ENCODE peak calls at places on chromosomes 12 and 14, in seven cellular contexts. Z is NCI-H1092; C is stimulated activated CD4-positive, alpha-beta T cell treated with anti-CD3 and anti-CD28 coated beads, Interleukin-12 subunit alpha, Interleukin-12 subunit beta, amount 100 ng/mL, for 48 hours; E is NCI-H510A treated with DMSO at 0.1 percent for 48 hours; H is head of caudate nucleus; M is thyroid gland; U is activated naive CD4-positive, alpha-beta T cell treated with anti-CD3 and anti-CD28 coated beads for 36 hours. V is an unnamed sample.

GRCh38 chr12:43988838-43989560 is 153.1 kb downstream of the TMEM117 start:
- DNase-seq in U (no peak), C (no peak), E (no peak), Z (no peak), M (no peak), H (no peak), V (no peak)

GRCh38 chr12:22310712-22311111 is 23.8 kb downstream of the ST8SIA1 start:
- DNase-seq in M (no peak), U (no peak), Z (no peak), H (no peak), E (no peak), C (no peak), V (no peak)

GRCh38 chr12:1791104-1791927 is 29.0 kb upstream of the LRTM2 start:
- DNase-seq in M (peak; percentile 77), E (peak; percentile 62), Z (peak; percentile 62), C (peak; percentile 49), U (peak; percentile 87), H (peak; percentile 79), V (no peak)

GRCh38 chr14:24952851-24953666 is 96.9 kb downstream of the STXBP6 start:
- DNase-seq in H (peak; percentile 69), M (no peak), C (no peak), U (no peak), Z (no peak), E (no peak), V (no peak)

GRCh38 chr12:30457621-30458289 is 237.9 kb downstream of the IPO8 start:
- DNase-seq in E (no peak), Z (no peak), H (no peak), U (no peak), M (no peak), C (no peak), V (peak; percentile 12)

GRCh38 chr14:28113311-28113710 is 653.3 kb upstream of the FOXG1 start:
- DNase-seq in Z (no peak), C (no peak), M (no peak), E (no peak), H (no peak), U (no peak), V (no peak)

GRCh38 chr12:96219700-96220206 is 25.6 kb downstream of the ELK3 start:
- DNase-seq in H (no peak), M (no peak), Z (no peak), C (no peak), U (peak; percentile 22), E (peak; percentile 90), V (no peak)

GRCh38 chr12:45458854-45459807 is 243.2 kb downstream of the ANO6 start:
- DNase-seq in H (no peak), M (no peak), E (no peak), Z (no peak), C (no peak), U (no peak), V (no peak)

GRCh38 chr14:56657604-56658003 is 78.0 kb downstream of the TMEM260 start:
- DNase-seq in U (no peak), H (no peak), E (no peak), Z (no peak), M (no peak), C (no peak), V (no peak)

GRCh38 chr14:56300495-56300894 is 182.3 kb downstream of the PELI2 start:
- DNase-seq in Z (no peak), E (no peak), H (no peak), C (no peak), U (no peak), M (no peak), V (no peak)

GRCh38 chr14:51074986-51075385 is 19.9 kb downstream of the TRIM9 start:
- DNase-seq in U (no peak), H (no peak), C (no peak), E (no peak), Z (no peak), M (no peak), V (no peak)

GRCh38 chr12:85951823-85952222 is 77.7 kb downstream of the NTS start:
- DNase-seq in U (no peak), C (no peak), Z (no peak), E (peak; percentile 31), M (no peak), H (no peak), V (no peak)

GRCh38 chr12:99450231-99450630 is 197.3 kb upstream of the GARIN6 start:
- DNase-seq in E (no peak), U (no peak), Z (no peak), H (no peak), M (no peak), C (no peak), V (no peak)

GRCh38 chr12:52305921-52306705 is 14.8 kb upstream of the KRT81 start:
- DNase-seq in E (no peak), U (no peak), C (no peak), H (no peak), M (no peak), Z (no peak), V (no peak)

GRCh38 chr12:64457036-64457435 is 5.1 kb downstream of the TBK1 start:
- DNase-seq in H (no peak), U (peak; percentile 75), M (no peak), E (no peak), Z (no peak), C (peak; percentile 25), V (no peak)

V was measured in DMS153.